ENCODE peak calls at places on chromosomes 7 and 10, in four cellular contexts. B, Z, P and C are unnamed samples.

GRCh38 chr7:20107582-20107981 is 109.6 kb downstream of the MACC1 start:
- DNase-seq in Z (no peak), B (no peak), P (no peak), C (no peak)

GRCh38 chr7:1397491-1398327 is 61.6 kb downstream of the MICALL2 start:
- DNase-seq in B (no peak), P (no peak), Z (no peak), C (no peak)

GRCh38 chr7:135335628-135336139 is 102.0 kb downstream of the STRA8 start:
- DNase-seq in P (peak), B (peak), Z (peak), C (peak)

GRCh38 chr7:117165656-117166055 is 157.2 kb downstream of the WNT2 start:
- DNase-seq in Z (no peak), B (no peak), P (no peak), C (no peak)

GRCh38 chr7:123022576-123022975 is 27.1 kb upstream of the TAS2R16 start:
- DNase-seq in Z (no peak), B (no peak), P (no peak), C (no peak)

GRCh38 chr10:99975942-99976809 is 33.6 kb downstream of the DNMBP start:
- DNase-seq in B (no peak), Z (no peak), P (no peak), C (no peak)

GRCh38 chr10:26432938-26433337 is 5.2 kb upstream of the APBB1IP start:
- DNase-seq in P (no peak), B (no peak), Z (no peak), C (no peak)

GRCh38 chr7:128214463-128214862 is 26.6 kb upstream of the LEP start:
- DNase-seq in B (no peak), P (no peak), Z (no peak), C (no peak)

GRCh38 chr7:69871886-69872592 is 273.8 kb downstream of the AUTS2 start:
- DNase-seq in P (peak), Z (no peak), B (no peak), C (no peak)

GRCh38 chr10:70737250-70737649 is 47.9 kb downstream of the TBATA start:
- DNase-seq in Z (no peak), P (no peak), B (no peak), C (no peak)

GRCh38 chr10:48523212-48523819 is 81.6 kb downstream of the ARHGAP22 start:
- DNase-seq in P (peak), B (peak), Z (peak), C (no peak)

GRCh38 chr10:90712529-90712928 is 145.3 kb downstream of the HTR7 start:
- DNase-seq in Z (no peak), B (no peak), P (no peak), C (no peak)

GRCh38 chr10:74870191-74870590 is 43.8 kb downstream of the KAT6B start:
- DNase-seq in Z (no peak), P (no peak), B (no peak), C (no peak)

GRCh38 chr10:21993360-21994001 is 10.0 kb downstream of the DNAJC1 start:
- DNase-seq in Z (no peak), P (no peak), B (no peak), C (peak)

GRCh38 chr7:151226875-151227782 is at the start of gene ABCF2:
- DNase-seq in Z (peak), B (peak), P (peak), C (peak)

GRCh38 chr7:77696057-77696642 is at the start of gene RSBN1L:
- DNase-seq in Z (peak), P (peak), B (peak), C (peak)
- TF ChIP-seq CTCF in Z (peak), P (peak), B (peak), C (peak)

GRCh38 chr10:31944071-31944433 is 15.4 kb upstream of the ARHGAP12 start:
- DNase-seq in Z (no peak), P (no peak), B (no peak), C (no peak)

GRCh38 chr10:31940839-31941653 is 12.4 kb upstream of the ARHGAP12 start:
- DNase-seq in P (peak), B (peak), Z (no peak), C (peak)

GRCh38 chr10:31939797-31940708 is 11.4 kb upstream of the ARHGAP12 start:
- DNase-seq in Z (no peak), B (no peak), P (no peak), C (no peak)

GRCh38 chr10:31942892-31943291 is 14.3 kb upstream of the ARHGAP12 start:
- DNase-seq in Z (no peak), P (no peak), B (no peak), C (no peak)

GRCh38 chr10:31942435-31942834 is 13.8 kb upstream of the ARHGAP12 start:
- DNase-seq in B (no peak), Z (no peak), P (no peak), C (no peak)
- H3K27ac ChIP-seq in B (no peak), Z (no peak), P (peak), C (no peak)

GRCh38 chr10:113061054-113061430 is 111.0 kb downstream of the TCF7L2 start:
- DNase-seq in P (no peak), B (no peak), Z (peak), C (no peak)

GRCh38 chr10:113064039-113064438 is 114.0 kb downstream of the TCF7L2 start:
- DNase-seq in P (no peak), Z (no peak), B (no peak), C (no peak)

GRCh38 chr10:113060221-113061053 is 110.4 kb downstream of the TCF7L2 start:
- DNase-seq in P (no peak), Z (no peak), B (peak), C (no peak)

GRCh38 chr10:113059001-113059780 is 109.1 kb downstream of the TCF7L2 start:
- DNase-seq in P (no peak), Z (peak), B (no peak), C (no peak)

DNA sequence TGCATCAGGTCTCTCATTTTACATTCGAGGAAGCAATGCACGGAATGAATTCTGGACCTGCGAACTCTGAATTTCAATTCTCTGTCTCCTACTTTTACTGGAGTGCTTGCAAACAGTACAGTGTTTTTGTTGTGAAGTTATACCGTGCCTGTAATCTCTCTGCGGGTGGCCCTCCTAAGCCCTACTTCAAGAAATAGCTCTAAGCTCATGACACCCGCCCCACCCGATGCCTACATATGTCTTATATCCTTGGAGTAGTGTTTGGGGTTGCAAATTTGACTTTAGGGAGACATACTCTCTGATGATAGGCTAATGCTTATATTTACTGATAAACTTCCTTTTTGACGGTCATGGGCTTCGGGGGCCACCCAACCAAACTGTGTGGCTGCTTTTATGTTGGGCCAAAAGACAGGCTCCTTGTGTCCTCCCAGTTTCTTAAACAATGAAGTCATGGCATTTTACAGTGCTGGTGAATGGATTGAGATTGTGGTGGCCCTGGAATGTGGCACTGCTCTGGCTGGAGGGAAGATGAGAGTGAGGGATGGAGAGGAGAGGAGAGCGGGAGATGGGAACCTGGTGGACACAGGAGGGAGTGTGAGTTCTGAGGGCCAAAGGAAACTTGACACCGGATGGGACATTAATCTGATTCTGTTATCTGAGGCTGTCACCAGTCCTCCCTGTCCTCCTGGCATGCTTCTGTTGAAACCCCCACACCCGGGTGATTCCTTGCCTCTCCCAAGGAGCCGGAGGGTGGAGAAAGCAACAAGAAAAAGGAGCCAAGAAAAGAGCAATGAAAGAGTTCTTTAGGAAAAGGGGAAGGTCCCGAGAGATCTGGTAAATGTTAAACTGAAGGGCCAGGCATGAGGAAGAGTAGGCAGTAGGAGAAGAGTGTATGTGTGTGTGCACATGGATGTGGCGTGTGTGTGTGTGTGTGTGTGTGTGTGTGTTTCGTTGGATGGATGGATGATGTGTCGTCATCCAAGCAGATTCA is 113.2 kb downstream of the TCF7L2 start:
- DNase-seq in Z (peak), P (no peak), B (no peak), C (no peak)
- TF ChIP-seq CTCF in Z (peak), P (no peak), B (no peak), C (no peak)

DNA sequence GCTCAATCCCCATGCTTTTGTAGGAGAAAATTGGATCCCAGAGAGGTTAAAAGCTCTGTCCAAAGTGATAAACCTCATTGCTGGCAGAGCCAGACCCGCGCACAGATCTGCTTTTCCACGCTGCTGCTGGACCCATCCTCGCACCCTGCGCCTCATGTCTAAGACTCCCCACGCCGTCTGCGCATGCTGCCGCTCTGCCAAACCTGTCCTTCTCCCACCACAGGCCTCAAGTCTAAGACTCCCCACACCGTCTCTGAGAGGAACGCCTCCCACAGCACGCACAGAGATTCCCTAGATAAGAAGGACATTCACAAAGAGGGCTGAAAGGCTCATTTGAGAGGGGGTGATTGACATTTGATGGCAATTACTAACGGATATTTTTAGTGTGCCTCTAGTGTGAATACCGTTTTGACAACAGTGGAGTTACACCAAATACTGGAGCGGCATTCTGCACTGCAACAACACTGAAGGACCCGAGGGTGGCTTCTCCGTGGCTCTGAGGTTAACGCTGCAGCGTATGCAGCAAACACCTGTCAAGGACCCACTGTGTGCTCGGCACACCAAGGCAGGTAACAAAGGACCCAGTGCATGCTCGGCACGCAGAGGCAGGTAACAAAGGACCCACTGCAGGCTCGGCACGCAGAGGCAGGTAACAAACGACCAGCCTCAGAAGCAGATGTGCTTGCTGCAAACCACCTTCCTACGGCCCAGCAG is 231.4 kb downstream of the DNAJB6 start:
- DNase-seq in B (no peak), P (no peak), Z (no peak), C (no peak)
- H3K27ac ChIP-seq in B (no peak), P (no peak), Z (no peak), C (no peak)

DNA sequence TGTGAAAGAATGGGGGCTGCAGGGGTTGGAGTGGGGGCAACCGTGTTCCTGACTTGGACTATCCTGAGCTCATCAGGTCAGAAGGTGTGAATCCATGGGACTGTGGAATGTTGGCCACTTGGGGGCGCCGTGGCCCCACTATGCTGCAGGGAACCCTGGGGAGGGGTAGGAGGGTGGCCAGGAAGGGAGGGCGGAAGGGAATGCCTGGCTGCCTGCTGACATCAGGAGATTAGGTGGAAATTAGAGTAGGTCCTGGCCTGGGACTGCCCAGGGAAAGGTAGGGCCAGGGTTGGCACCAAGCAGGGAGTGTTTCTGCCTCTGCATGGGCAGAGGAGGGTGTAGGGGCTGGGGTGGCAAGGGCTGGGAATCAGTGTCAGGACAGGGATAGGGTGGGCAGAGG is 65.8 kb upstream of the PRSS58 start:
- DNase-seq in B (peak), P (no peak), Z (peak), C (peak)
- TF ChIP-seq CTCF in B (peak), P (no peak), Z (peak), C (peak)

DNA sequence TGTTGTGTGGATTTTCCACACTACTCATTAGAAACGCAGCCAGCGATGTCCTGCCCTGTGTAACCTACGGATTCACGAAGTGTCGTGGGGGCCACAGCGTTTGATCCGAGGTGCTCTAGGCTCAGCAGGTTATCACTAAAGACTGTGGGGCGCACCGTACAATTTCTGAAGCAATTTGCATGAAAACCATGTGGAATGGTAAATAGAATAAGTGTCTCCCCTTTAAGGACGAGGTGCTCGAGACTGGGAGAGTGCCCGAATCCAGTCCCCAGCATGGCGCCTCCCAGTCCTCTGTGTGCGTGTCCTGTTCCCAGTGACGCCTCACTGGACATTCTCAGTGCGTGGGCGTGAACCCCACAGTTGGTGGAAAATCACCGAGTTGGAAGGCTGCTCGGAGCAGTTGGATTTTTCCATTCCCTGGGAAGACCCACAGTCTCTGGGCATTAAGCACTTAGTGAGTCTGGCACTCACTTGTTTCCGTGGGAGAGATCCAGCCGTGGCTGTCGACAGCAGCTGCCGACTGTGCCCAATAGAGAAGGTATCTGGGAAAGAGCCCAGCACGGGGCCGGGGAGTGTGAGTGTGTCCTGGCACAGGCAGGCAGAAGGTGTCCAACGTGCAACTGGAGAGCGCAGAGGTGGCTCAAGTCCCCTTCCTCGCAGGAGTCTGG is 37.0 kb downstream of the PFKP start:
- DNase-seq in B (peak), Z (no peak), P (no peak), C (no peak)
- H3K27ac ChIP-seq in B (peak), Z (no peak), P (no peak), C (no peak)

DNA sequence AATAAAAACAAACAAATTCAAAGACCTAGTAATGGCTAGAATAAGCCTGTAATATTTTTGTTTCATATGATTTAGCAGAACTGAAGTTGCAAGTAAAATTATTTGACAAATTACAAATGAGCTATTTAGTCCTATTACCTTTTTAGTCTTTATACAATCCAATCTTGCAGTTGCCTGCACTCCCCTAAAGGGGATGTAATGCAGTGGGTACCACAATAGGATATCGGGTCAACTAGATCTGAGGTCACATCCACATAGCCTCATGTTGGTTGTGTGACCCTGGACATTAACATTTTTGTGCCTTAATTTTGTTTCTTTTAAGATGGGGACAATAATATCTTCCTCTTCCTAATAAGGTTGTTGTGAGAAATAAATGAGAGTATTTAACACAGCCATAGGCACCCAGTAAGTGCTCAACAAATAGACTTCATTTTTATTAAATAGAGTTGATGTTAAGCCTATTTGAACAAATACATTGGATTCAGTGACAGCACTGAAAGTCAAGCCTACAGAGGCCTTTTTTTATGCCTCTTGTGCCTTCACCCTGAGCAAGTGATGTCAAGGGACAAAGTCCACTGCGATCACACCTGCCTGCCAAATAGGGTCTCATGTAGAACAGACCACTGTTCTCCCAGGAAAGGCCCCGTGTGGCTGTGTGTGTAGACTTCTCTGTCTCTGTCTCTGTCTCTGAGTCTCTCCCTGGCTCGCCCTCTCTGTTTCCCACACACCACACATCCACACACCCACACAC is 124.8 kb downstream of the EVX1 start:
- DNase-seq in Z (no peak), P (no peak), B (no peak), C (no peak)
- TF ChIP-seq CTCF in Z (peak), P (no peak), B (no peak), C (no peak)

GRCh38 chr10:122140477-122140902 is 130.6 kb upstream of the BTBD16 start:
- DNase-seq in P (no peak), Z (no peak), B (peak), C (no peak)
- H3K27ac ChIP-seq in P (no peak), Z (no peak), B (peak), C (no peak)

DNA sequence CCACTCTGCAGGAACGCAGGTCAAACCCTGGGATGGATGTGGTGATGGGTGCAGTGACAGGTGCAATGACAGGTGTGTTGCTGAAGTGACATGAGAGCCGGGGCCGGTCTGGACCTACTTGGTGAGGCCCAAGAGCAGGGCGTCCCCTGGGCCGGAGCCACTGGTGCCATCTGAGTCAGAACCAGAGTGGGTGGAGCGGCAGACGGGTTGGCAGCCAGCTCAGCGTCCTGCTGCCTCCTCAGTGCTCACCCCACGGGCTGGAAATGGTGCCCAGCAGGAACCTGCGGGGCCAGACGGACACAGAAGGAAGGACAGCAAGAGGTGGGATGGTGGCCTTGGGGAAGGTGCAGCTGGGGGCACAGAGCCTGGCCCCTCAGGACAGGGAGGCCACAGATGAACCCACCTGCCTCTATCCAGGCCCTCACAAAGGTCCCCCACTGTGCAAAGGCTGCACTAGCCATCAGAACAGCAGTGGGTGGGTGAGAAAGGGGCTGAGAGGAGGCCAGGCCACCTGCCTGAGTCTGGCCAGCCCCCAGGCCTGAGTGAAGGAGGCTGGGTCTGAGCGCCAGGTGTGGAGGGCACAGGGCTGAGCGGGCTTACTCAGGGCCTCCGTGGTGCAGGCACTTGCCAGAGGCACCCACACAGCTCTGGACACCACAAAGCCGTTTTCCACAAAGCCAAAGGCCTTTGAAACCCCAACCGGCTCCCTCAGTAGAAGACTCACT is 129.0 kb upstream of the PPP2R2D start:
- DNase-seq in P (no peak), Z (no peak), B (no peak), C (no peak)
- TF ChIP-seq CTCF in P (no peak), Z (no peak), B (no peak), C (no peak)